ENCODE peak calls at places on chromosomes 2 and 18, in nine cellular contexts. V, A, R, T, X, P, K, Z and W are unnamed samples.

GRCh38 chr2:217837001-217837491 is 165.7 kb downstream of the TNS1 start:
- DNase-seq in A (no peak), K (no peak), V (peak; percentile 49), X (peak; percentile 44), Z (no peak), P (peak; percentile 52), R (peak; percentile 87), T (peak; percentile 75), W (no peak)

GRCh38 chr2:27492557-27492956 is 2.4 kb downstream of the FNDC4 start:
- DNase-seq in P (no peak), A (no peak), T (no peak), K (no peak), V (no peak), X (no peak), Z (no peak), R (no peak), W (no peak)

GRCh38 chr2:165857881-165858280 is 63.8 kb upstream of the GALNT3 start:
- DNase-seq in P (no peak), X (no peak), V (peak; percentile 12), A (no peak), K (no peak), Z (no peak), T (no peak), R (no peak), W (no peak)

GRCh38 chr2:149004836-149005235 is 33.7 kb upstream of the LYPD6B start:
- DNase-seq in Z (no peak), X (no peak), V (peak; percentile 86), P (no peak), K (no peak), A (no peak), R (no peak), T (no peak), W (no peak)

GRCh38 chr2:221641181-221641871 is 69.2 kb upstream of the EPHA4 start:
- DNase-seq in A (no peak), P (no peak), Z (no peak), X (no peak), R (peak; percentile 3), T (no peak), K (no peak), V (peak; percentile 99), W (no peak)

GRCh38 chr2:168243061-168243460 is 4.3 kb downstream of the STK39 start:
- DNase-seq in T (peak; percentile 35), A (no peak), K (no peak), P (no peak), R (no peak), Z (no peak), V (no peak), X (no peak), W (no peak)

GRCh38 chr2:65580824-65581223 is 148.4 kb upstream of the SPRED2 start:
- DNase-seq in X (no peak), P (no peak), V (no peak), K (no peak), Z (no peak), A (no peak), R (no peak), T (peak; percentile 78), W (no peak)

GRCh38 chr2:110806053-110806452 is 73.7 kb downstream of the ACOXL start:
- DNase-seq in R (no peak), T (no peak), K (no peak), A (no peak), P (no peak), V (no peak), Z (no peak), X (no peak), W (no peak)

GRCh38 chr18:57432765-57433400 is 2.3 kb upstream of the ONECUT2 start:
- DNase-seq in V (no peak), A (no peak), K (no peak), Z (no peak), P (no peak), X (no peak), R (no peak), T (no peak), W (no peak)

GRCh38 chr2:200592414-200593075 is 6.7 kb downstream of the AOX1 start:
- DNase-seq in P (no peak), K (no peak), R (peak; percentile 79), V (peak; percentile 42), A (no peak), X (no peak), T (no peak), Z (no peak), W (no peak)

GRCh38 chr2:190862591-190862991 is 18.0 kb upstream of the GLS start:
- DNase-seq in X (no peak), T (no peak), A (no peak), P (no peak), R (peak; percentile 59), V (peak; percentile 67), K (no peak), Z (no peak), W (no peak)